ENCODE peak calls at places on chromosome 12, in ten cellular contexts. A is NCI-H345; M is stimulated activated CD4-positive, alpha-beta T cell treated with anti-CD3 and anti-CD28 coated beads, Interleukin-15, amount 100 ng/mL, for 1 hour; P is SIG-M5; S is NCI-H1092 treated with DMSO at 0.1 percent for 48 hours; R is amygdala; Z is HEK293T; Q is BJ; X is cardiac fibroblast; F is fibroblast of the aortic adventitia. G is an unnamed sample.

GRCh38 chr12:31298510-31298904 is 27.4 kb downstream of the SINHCAF start:
- DNase-seq in A (no peak), M (no peak), P (no peak), S (no peak), R (no peak), Z (no peak), Q (no peak), X (no peak), F (no peak), G (no peak)

GRCh38 chr12:104844123-104844522 is 114.0 kb downstream of the SLC41A2 start:
- DNase-seq in A (no peak), M (no peak), P (no peak), S (no peak), R (no peak), Z (no peak), Q (no peak), X (no peak), F (no peak), G (no peak)

GRCh38 chr12:12979731-12980259 is 20.3 kb downstream of the HEBP1 start:
- DNase-seq in A (no peak), M (no peak), P (no peak), S (no peak), R (no peak), Z (no peak), Q (peak), X (peak), F (peak), G (no peak)

GRCh38 chr12:117044311-117044710 is 54.9 kb downstream of the TESC start:
- DNase-seq in A (no peak), M (no peak), P (no peak), S (no peak), R (no peak), Z (no peak), Q (no peak), X (no peak), F (no peak), G (no peak)

GRCh38 chr12:114163766-114164165 is 197.6 kb upstream of the RBM19 start:
- DNase-seq in A (no peak), M (no peak), P (no peak), S (no peak), R (no peak), Z (no peak), Q (peak), X (peak), F (peak), G (no peak)

GRCh38 chr12:2359725-2360629 is 307.2 kb downstream of the CACNA1C start:
- DNase-seq in A (no peak), M (no peak), P (no peak), S (no peak), R (no peak), Z (no peak), Q (no peak), X (no peak), F (no peak), G (no peak)

GRCh38 chr12:38713294-38713693 is 192.1 kb downstream of the CPNE8 start:
- DNase-seq in A (no peak), M (no peak), P (no peak), S (no peak), R (no peak), Z (no peak), Q (no peak), X (no peak), F (no peak), G (no peak)

GRCh38 chr12:26821212-26821701 is 11.7 kb downstream of the ITPR2 start:
- DNase-seq in A (no peak), M (no peak), P (no peak), S (no peak), R (no peak), Z (no peak), Q (no peak), X (peak), F (no peak), G (no peak)

GRCh38 chr12:44689587-44689986 is 186.5 kb downstream of the NELL2 start:
- DNase-seq in A (no peak), M (no peak), P (no peak), S (no peak), R (no peak), Z (no peak), Q (no peak), X (no peak), F (no peak), G (no peak)

GRCh38 chr12:1657616-1658167 is 28.7 kb downstream of the WNT5B start:
- DNase-seq in A (no peak), M (no peak), P (no peak), S (no peak), R (no peak), Z (no peak), Q (no peak), X (no peak), F (no peak), G (peak)

GRCh38 chr12:18422849-18423248 is 161.5 kb downstream of the PIK3C2G start:
- DNase-seq in A (no peak), M (no peak), P (no peak), S (no peak), R (no peak), Z (no peak), Q (no peak), X (no peak), F (peak), G (no peak)

GRCh38 chr12:39972119-39972518 is 133.8 kb downstream of the SLC2A13 start:
- DNase-seq in A (no peak), M (no peak), P (no peak), S (no peak), R (no peak), Z (no peak), Q (peak), X (peak), F (peak), G (no peak)

GRCh38 chr12:67991158-67991557 is 1.9 kb downstream of the IFNG-AS1 start:
- DNase-seq in A (no peak), M (peak), P (no peak), S (no peak), R (no peak), Z (no peak), Q (no peak), X (no peak), F (no peak), G (no peak)

GRCh38 chr12:121253638-121254335 is 42.7 kb downstream of the CAMKK2 start:
- DNase-seq in A (no peak), M (no peak), P (no peak), S (no peak), R (no peak), Z (no peak), Q (no peak), X (no peak), F (no peak), G (no peak)

GRCh38 chr12:79016181-79016580 is 151.6 kb downstream of the SYT1 start:
- DNase-seq in A (peak), M (no peak), P (no peak), S (peak), R (no peak), Z (no peak), Q (no peak), X (no peak), F (no peak), G (no peak)

GRCh38 chr12:12181516-12181915 is 85.3 kb downstream of the LRP6 start:
- DNase-seq in A (no peak), M (no peak), P (no peak), S (no peak), R (no peak), Z (no peak), Q (no peak), X (peak), F (peak), G (no peak)

GRCh38 chr12:102816816-102817434 is 100.1 kb downstream of the PAH start:
- DNase-seq in A (peak), M (no peak), P (no peak), S (peak), R (no peak), Z (peak), Q (no peak), X (peak), F (peak), G (no peak)

GRCh38 chr12:48119078-48119833 is at the start of gene PFKM:
- DNase-seq in A (peak), M (peak), P (peak), S (peak), R (peak), Z (peak), Q (peak), X (peak), F (peak), G (peak)

GRCh38 chr12:118377891-118378470 is 1.6 kb downstream of the SUDS3 start:
- DNase-seq in A (peak), M (peak), P (peak), S (peak), R (peak), Z (peak), Q (no peak), X (peak), F (peak), G (peak)

GRCh38 chr12:29148065-29148957 is 767 bp upstream of the FAR2 start:
- DNase-seq in A (no peak), M (peak), P (no peak), S (peak), R (no peak), Z (peak), Q (no peak), X (peak), F (peak), G (no peak)

GRCh38 chr12:119014368-119014767 is 33.0 kb downstream of the SRRM4 start:
- DNase-seq in A (no peak), M (no peak), P (no peak), S (no peak), R (no peak), Z (no peak), Q (no peak), X (no peak), F (no peak), G (no peak)

GRCh38 chr12:10849425-10849878 is at the start of gene PRR4:
- DNase-seq in A (no peak), M (no peak), P (no peak), S (no peak), R (no peak), Z (no peak), Q (no peak), X (no peak), F (no peak), G (no peak)

GRCh38 chr12:132279184-132279889 is 50.1 kb downstream of the GALNT9 start:
- DNase-seq in A (no peak), M (no peak), P (no peak), S (no peak), R (no peak), Z (no peak), Q (no peak), X (peak), F (no peak), G (no peak)

GRCh38 chr12:30823140-30823669 is 68.5 kb upstream of the CAPRIN2 start:
- DNase-seq in A (no peak), M (peak), P (no peak), S (no peak), R (no peak), Z (no peak), Q (no peak), X (peak), F (peak), G (peak)

GRCh38 chr12:77229640-77230442 is 164.5 kb upstream of the E2F7 start:
- DNase-seq in A (no peak), M (no peak), P (no peak), S (no peak), R (no peak), Z (no peak), Q (no peak), X (peak), F (peak), G (no peak)

GRCh38 chr12:124110372-124110883 is 137.4 kb downstream of the ZNF664 start:
- DNase-seq in A (no peak), M (no peak), P (no peak), S (no peak), R (no peak), Z (no peak), Q (no peak), X (no peak), F (no peak), G (no peak)

GRCh38 chr12:67096533-67097318 is 172.4 kb upstream of the CAND1 start:
- DNase-seq in A (no peak), M (no peak), P (no peak), S (no peak), R (no peak), Z (no peak), Q (no peak), X (peak), F (peak), G (no peak)

GRCh38 chr12:124551268-124552144 is 15.9 kb downstream of the NCOR2 start:
- DNase-seq in A (peak), M (no peak), P (peak), S (peak), R (peak), Z (peak), Q (no peak), X (no peak), F (no peak), G (peak)

GRCh38 chr12:104520242-104520900 is 63.6 kb downstream of the CHST11 start:
- DNase-seq in A (peak), M (no peak), P (no peak), S (peak), R (no peak), Z (no peak), Q (no peak), X (no peak), F (no peak), G (no peak)

GRCh38 chr12:106582661-106583577 is at the start of gene RFX4:
- DNase-seq in A (no peak), M (no peak), P (no peak), S (no peak), R (peak), Z (no peak), Q (no peak), X (no peak), F (no peak), G (no peak)

GRCh38 chr12:89882051-89882450 is 173.4 kb upstream of the ATP2B1 start:
- DNase-seq in A (no peak), M (no peak), P (no peak), S (no peak), R (no peak), Z (no peak), Q (peak), X (peak), F (peak), G (no peak)

GRCh38 chr12:49716546-49716945 is 9.3 kb upstream of the FMNL3 start:
- DNase-seq in A (no peak), M (no peak), P (no peak), S (no peak), R (no peak), Z (no peak), Q (no peak), X (no peak), F (no peak), G (no peak)

GRCh38 chr12:33330940-33331339 is 108.7 kb downstream of the SYT10 start:
- DNase-seq in A (peak), M (no peak), P (no peak), S (no peak), R (no peak), Z (no peak), Q (no peak), X (no peak), F (no peak), G (no peak)

GRCh38 chr12:93819048-93819491 is 141.9 kb downstream of the CRADD start:
- DNase-seq in A (no peak), M (no peak), P (no peak), S (no peak), R (peak), Z (no peak), Q (no peak), X (peak), F (peak), G (no peak)

GRCh38 chr12:49471557-49471956 is 67.3 kb upstream of the KCNH3 start:
- DNase-seq in A (no peak), M (no peak), P (no peak), S (no peak), R (no peak), Z (no peak), Q (no peak), X (no peak), F (no peak), G (no peak)

GRCh38 chr12:32399373-32400113 is at the start of gene FGD4:
- DNase-seq in A (peak), M (peak), P (no peak), S (peak), R (peak), Z (peak), Q (no peak), X (peak), F (peak), G (peak)

GRCh38 chr12:27009926-27010325 is 4.3 kb downstream of the TM7SF3 start:
- DNase-seq in A (no peak), M (no peak), P (no peak), S (no peak), R (no peak), Z (no peak), Q (no peak), X (no peak), F (no peak), G (no peak)

GRCh38 chr12:6779667-6780459 is 7.5 kb downstream of the LAG3 start:
- DNase-seq in A (no peak), M (no peak), P (no peak), S (no peak), R (no peak), Z (no peak), Q (no peak), X (no peak), F (no peak), G (no peak)

G was measured in pancreas.